ENCODE peak calls at places on chromosome 16, in six cellular contexts. J is NCI-H146; K is activated T-helper 1 cell treated with Interleukin-2 at 50 U/mL for 16 hours; L is cerebellar cortex; H is C1 segment of cervical spinal cord; S is stimulated activated naive CD8-positive, alpha-beta T cell treated with anti-CD3 and anti-CD28 coated beads, Interleukin-15, Interleukin-2, amounts not matched to agents 100 U/mL and 50 U/mL, for 24 hours. N is an unnamed sample.

GRCh38 chr16:79437764-79438728 is 162.5 kb downstream of the MAF start:
- DNase-seq in J (no peak), K (no peak), L (peak; percentile 75), H (peak; percentile 68), S (no peak), N (no peak)

GRCh38 chr16:83813818-83814653 is 6.3 kb downstream of the HSBP1 start:
- DNase-seq in J (peak; percentile 90), K (no peak), L (peak; percentile 54), H (no peak), S (no peak), N (no peak)

GRCh38 chr16:86472366-86472765 is 38.0 kb upstream of the FOXF1 start:
- DNase-seq in J (no peak), K (no peak), L (no peak), H (no peak), S (no peak), N (no peak)

GRCh38 chr16:81553080-81553813 is 108.6 kb downstream of the CMIP start:
- DNase-seq in J (no peak), K (no peak), L (no peak), H (no peak), S (no peak), N (no peak)

GRCh38 chr16:13961099-13961811 is 41.3 kb downstream of the ERCC4 start:
- DNase-seq in J (no peak), K (no peak), L (no peak), H (no peak), S (no peak), N (no peak)

GRCh38 chr16:11316331-11317015 is 28.8 kb upstream of the RMI2 start:
- DNase-seq in J (no peak), K (no peak), L (no peak), H (no peak), S (no peak), N (no peak)

GRCh38 chr16:67718668-67719047 is 458 bp downstream of the GFOD2 start:
- DNase-seq in J (peak; percentile 31), K (no peak), L (no peak), H (no peak), S (peak; percentile 28), N (no peak)

GRCh38 chr16:3259097-3259496 is 2.7 kb upstream of the MEFV start:
- DNase-seq in J (no peak), K (no peak), L (no peak), H (peak; percentile 30), S (no peak), N (no peak)

GRCh38 chr16:6133009-6133408 is 1035.4 kb upstream of the EEF2KMT start:
- DNase-seq in J (no peak), K (no peak), L (no peak), H (no peak), S (no peak), N (no peak)

N was measured in effector memory CD4-positive, alpha-beta T cell.